ENCODE peak calls at places on chromosomes 3 and 15, in seven cellular contexts. G is bronchial epithelial cell, E is esophagus squamous epithelium, B is GM12878, X is uterus, W is PC-9, T is mucosa of descending colon. O is an unnamed sample. For H3K36me3, the result is how much of the 10 kb centered on the place peaks cover.

GRCh38 chr15:71103102-71103676 is 12.1 kb upstream of the THSD4 start:
- DNase-seq in G (peak), E (no peak), B (peak), X (no peak), W (no peak), T (peak), O (no peak)

GRCh38 chr15:77493324-77493907 is 72.7 kb downstream of the HMG20A start:
- DNase-seq in G (no peak), E (no peak), B (no peak), X (no peak), W (no peak), T (no peak), O (no peak)

GRCh38 chr3:146092230-146092629 is 68.8 kb downstream of the PLOD2 start:
- DNase-seq in G (peak), E (no peak), B (no peak), X (no peak), W (no peak), T (no peak), O (no peak)

GRCh38 chr3:11995061-11995460 is 9.1 kb upstream of the SYN2 start:
- DNase-seq in G (no peak), E (no peak), B (no peak), X (no peak), W (no peak), T (no peak), O (no peak)

GRCh38 chr3:150149651-150150051 is 179.0 kb upstream of the PFN2 start:
- DNase-seq in G (peak), E (no peak), B (no peak), X (no peak), W (peak), T (no peak), O (peak)

GRCh38 chr3:88509582-88509981 is 359.8 kb downstream of the C3orf38 start:
- DNase-seq in G (no peak), E (no peak), B (no peak), X (no peak), W (no peak), T (no peak), O (no peak)

GRCh38 chr15:42891569-42891968 is 29.0 kb downstream of the TTBK2 start:
- DNase-seq in G (peak), E (no peak), B (no peak), X (no peak), W (no peak), T (no peak), O (no peak)

GRCh38 chr3:414063-414462 is 217.5 kb downstream of the CHL1 start:
- DNase-seq in G (peak), E (no peak), B (no peak), X (no peak), W (no peak), T (no peak), O (no peak)

GRCh38 chr3:36679384-36680200 is 84.8 kb downstream of the DCLK3 start:
- DNase-seq in G (peak), E (no peak), B (no peak), X (no peak), W (peak), T (no peak), O (peak)

GRCh38 chr3:18295171-18295920 is 129.8 kb downstream of the SATB1 start:
- DNase-seq in G (peak), E (no peak), B (no peak), X (no peak), W (peak), T (peak), O (peak)

GRCh38 chr3:140053794-140054193 is 118.8 kb downstream of the CLSTN2 start:
- DNase-seq in G (no peak), E (no peak), B (no peak), X (no peak), W (no peak), T (no peak), O (no peak)

GRCh38 chr3:186671051-186671450 is 5.2 kb downstream of the HRG start:
- DNase-seq in G (no peak), E (no peak), B (no peak), X (no peak), W (no peak), T (no peak), O (no peak)

GRCh38 chr3:169673521-169673920 is 10.0 kb upstream of the MECOM start:
- DNase-seq in G (no peak), E (no peak), B (no peak), X (no peak), W (no peak), T (no peak), O (no peak)

GRCh38 chr3:9617736-9618135 is 31.6 kb upstream of the MTMR14 start:
- DNase-seq in G (no peak), E (no peak), B (no peak), X (no peak), W (no peak), T (no peak), O (no peak)

GRCh38 chr3:115832265-115832664 is 209.0 kb downstream of the GAP43 start:
- DNase-seq in G (no peak), E (no peak), B (no peak), X (no peak), W (no peak), T (no peak), O (no peak)

GRCh38 chr3:104412608-104413580 is 953.8 kb upstream of the ALCAM start:
- DNase-seq in G (no peak), E (no peak), B (no peak), X (no peak), W (no peak), T (no peak), O (no peak)

GRCh38 chr3:125120370-125121122 is 64.7 kb upstream of the HEG1 start:
- DNase-seq in G (no peak), E (no peak), B (no peak), X (no peak), W (no peak), T (no peak), O (no peak)

GRCh38 chr3:171548918-171549317 is 88.7 kb upstream of the TNIK start:
- DNase-seq in G (no peak), E (no peak), B (no peak), X (no peak), W (no peak), T (no peak), O (no peak)

GRCh38 chr3:150235799-150236198 is 172.3 kb upstream of the TSC22D2 start:
- DNase-seq in G (peak), E (no peak), B (no peak), X (peak), W (no peak), T (no peak), O (peak)

GRCh38 chr3:106811376-106811775 is 565.9 kb upstream of the CCDC54 start:
- DNase-seq in G (peak), E (no peak), B (no peak), X (no peak), W (no peak), T (no peak), O (no peak)

GRCh38 chr15:66701422-66702034 is 508 bp upstream of the SMAD6 start:
- DNase-seq in G (peak), E (no peak), B (no peak), X (no peak), W (peak), T (peak), O (no peak)

GRCh38 chr3:45647148-45647619 is 42.0 kb upstream of the SACM1L start:
- DNase-seq in G (peak), E (no peak), B (no peak), X (no peak), W (peak), T (no peak), O (peak)

GRCh38 chr3:115113367-115113766 is 33.7 kb downstream of the ZBTB20 start:
- DNase-seq in G (no peak), E (no peak), B (no peak), X (no peak), W (no peak), T (no peak), O (no peak)

GRCh38 chr15:29805708-29806104 is 16.6 kb downstream of the TJP1 start:
- DNase-seq in G (no peak), E (no peak), B (no peak), X (no peak), W (no peak), T (no peak), O (no peak)

GRCh38 chr3:40994611-40995010 is 204.7 kb upstream of the CTNNB1 start:
- DNase-seq in G (peak), E (no peak), B (no peak), X (no peak), W (no peak), T (no peak), O (no peak)

GRCh38 chr3:138670409-138670808 is 61.8 kb downstream of the FAIM start:
- DNase-seq in G (no peak), E (no peak), B (no peak), X (no peak), W (no peak), T (no peak), O (no peak)

GRCh38 chr3:39190281-39191025 is 1.9 kb downstream of the XIRP1 start:
- DNase-seq in G (no peak), E (no peak), B (no peak), X (no peak), W (no peak), T (no peak), O (no peak)

GRCh38 chr3:165549665-165550064 is 287.6 kb downstream of the BCHE start:
- DNase-seq in G (no peak), E (no peak), B (no peak), X (no peak), W (no peak), T (no peak), O (no peak)

GRCh38 chr3:76222115-76222652 is 436.8 kb upstream of the ZNF717 start:
- DNase-seq in G (peak), E (no peak), B (no peak), X (no peak), W (no peak), T (no peak), O (no peak)

GRCh38 chr3:50246517-50246954 is 10.5 kb downstream of the GNAI2 start:
- DNase-seq in G (peak), E (no peak), B (no peak), X (peak), W (peak), T (no peak), O (peak)

GRCh38 chr3:32432711-32433530 is 41.3 kb downstream of the CMTM7 start:
- DNase-seq in G (no peak), E (no peak), B (peak), X (no peak), W (no peak), T (no peak), O (no peak)

GRCh38 chr3:185150561-185150960 is 2.3 kb downstream of the C3orf70 start:
- DNase-seq in G (no peak), E (no peak), B (no peak), X (no peak), W (no peak), T (no peak), O (no peak)

GRCh38 chr3:12766541-12766940 is 7.5 kb upstream of the TMEM40 start:
- DNase-seq in G (no peak), E (no peak), B (no peak), X (no peak), W (no peak), T (no peak), O (no peak)

GRCh38 chr3:4825572-4826236 is 153.5 kb upstream of the BHLHE40 start:
- DNase-seq in G (no peak), E (no peak), B (no peak), X (peak), W (peak), T (peak), O (no peak)

GRCh38 chr15:75653347-75653913 is 5.7 kb downstream of the SNX33 start:
- DNase-seq in G (no peak), E (no peak), B (no peak), X (no peak), W (no peak), T (no peak), O (no peak)

GRCh38 chr3:133992385-133992784 is 37.3 kb downstream of the SLCO2A1 start:
- DNase-seq in G (no peak), E (no peak), B (no peak), X (no peak), W (no peak), T (no peak), O (no peak)

GRCh38 chr3:49173792-49174170 is 2.4 kb downstream of the KLHDC8B start:
- DNase-seq in G (no peak), E (no peak), B (no peak), X (no peak), W (no peak), T (no peak), O (no peak)
- H3K4me3 ChIP-seq in G (no peak), E (no peak), B (no peak), X (peak), W (no peak), T (no peak), O (no peak)

GRCh38 chr15:89621547-89621946 is 33.7 kb downstream of the KIF7 start:
- DNase-seq in G (no peak), E (no peak), B (no peak), X (no peak), W (no peak), T (no peak), O (no peak)
- H3K36me3 ChIP-seq in G (under half), E (under half), B (under half), X (under half), W (under half), T (under half), O (under half)

GRCh38 chr15:72838311-72838731 is 54.8 kb upstream of the ADPGK start:
- DNase-seq in G (no peak), E (no peak), B (no peak), X (no peak), W (no peak), T (no peak), O (no peak)

GRCh38 chr15:72836676-72837325 is 53.2 kb upstream of the ADPGK start:
- DNase-seq in G (no peak), E (no peak), B (no peak), X (no peak), W (no peak), T (no peak), O (no peak)

DNA sequence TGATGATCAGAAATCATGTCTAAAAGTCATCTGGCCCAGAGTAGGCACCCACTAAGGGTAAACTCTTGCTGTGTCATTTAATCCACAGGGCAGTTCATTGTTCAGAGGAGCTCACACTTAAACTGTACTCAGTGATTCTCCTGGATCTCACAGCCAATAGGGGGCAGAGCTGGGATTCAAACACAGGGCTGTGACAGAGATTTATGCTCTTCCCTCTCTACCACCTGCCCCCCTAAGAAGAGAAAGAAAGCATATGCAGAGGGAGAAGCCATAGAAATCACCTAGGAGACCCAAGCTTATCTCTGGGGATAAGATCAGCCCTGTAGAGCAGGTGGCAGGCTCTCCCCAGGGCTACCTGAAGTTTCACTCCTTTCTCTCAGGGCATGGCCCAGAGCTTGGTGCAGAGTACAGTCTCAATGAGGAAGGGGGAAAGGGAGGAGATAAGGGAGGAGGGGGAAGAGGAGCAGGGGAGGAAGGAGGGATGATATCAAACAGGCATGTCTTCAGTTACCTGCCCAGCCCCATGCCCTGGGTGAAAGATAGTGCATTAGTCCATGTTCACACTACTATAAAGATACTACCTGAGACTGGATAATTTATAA is 51.8 kb upstream of the ADPGK start:
- DNase-seq in G (peak), E (no peak), B (no peak), X (no peak), W (no peak), T (no peak), O (no peak)
- TF ChIP-seq CTCF in G (peak), E (no peak), B (peak), X (no peak), W (no peak), T (no peak), O (peak)

DNA sequence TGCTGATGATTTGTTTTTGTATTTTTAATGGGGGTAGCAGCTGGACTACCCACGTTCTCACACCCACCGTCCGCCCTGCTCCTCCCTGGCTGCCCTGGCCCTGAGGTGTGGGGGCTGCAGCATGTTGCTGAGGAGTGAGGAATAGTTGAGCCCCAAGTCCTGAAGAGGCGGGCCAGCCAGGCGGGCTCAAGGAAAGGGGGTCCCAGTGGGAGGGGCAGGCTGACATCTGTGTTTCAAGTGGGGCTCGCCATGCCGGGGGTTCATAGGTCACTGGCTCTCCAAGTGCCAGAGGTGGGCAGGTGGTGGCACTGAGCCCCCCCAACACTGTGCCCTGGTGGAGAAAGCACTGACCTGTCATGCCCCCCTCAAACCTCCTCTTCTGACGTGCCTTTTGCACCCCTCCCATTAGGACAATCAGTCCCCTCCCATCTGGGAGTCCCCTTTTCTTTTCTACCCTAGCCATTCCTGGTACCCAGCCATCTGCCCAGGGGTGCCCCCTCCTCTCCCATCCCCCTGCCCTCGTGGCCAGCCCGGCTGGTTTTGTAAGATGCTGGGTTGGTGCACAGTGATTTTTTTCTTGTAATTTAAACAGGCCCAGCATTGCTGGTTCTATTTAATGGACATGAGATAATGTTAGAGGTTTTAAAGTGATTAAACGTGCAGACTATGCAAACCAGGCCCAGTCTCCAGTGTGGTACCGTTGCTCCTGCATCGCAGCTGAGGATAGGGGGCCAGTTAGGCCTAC is 1.4 kb upstream of the FES start:
- DNase-seq in G (no peak), E (no peak), B (no peak), X (no peak), W (no peak), T (no peak), O (no peak)
- H3K4me3 ChIP-seq in G (no peak), E (no peak), B (no peak), X (no peak), W (no peak), T (no peak), O (no peak)

GRCh38 chr3:97952872-97953271 is 19.4 kb downstream of the RIOX2 start:
- DNase-seq in G (peak), E (no peak), B (no peak), X (no peak), W (peak), T (no peak), O (no peak)

GRCh38 chr3:97954193-97954827 is 17.9 kb downstream of the RIOX2 start:
- DNase-seq in G (no peak), E (no peak), B (no peak), X (no peak), W (no peak), T (no peak), O (no peak)

GRCh38 chr3:97950360-97950759 is 21.9 kb downstream of the RIOX2 start:
- DNase-seq in G (no peak), E (no peak), B (no peak), X (no peak), W (no peak), T (no peak), O (no peak)

GRCh38 chr3:97949743-97950142 is 22.5 kb downstream of the RIOX2 start:
- DNase-seq in G (no peak), E (no peak), B (no peak), X (no peak), W (no peak), T (no peak), O (no peak)

GRCh38 chr3:97952280-97952679 is 20.0 kb downstream of the RIOX2 start:
- DNase-seq in G (peak), E (no peak), B (no peak), X (peak), W (peak), T (no peak), O (no peak)
- H3K36me3 ChIP-seq in G (under half), E (under half), B (under half), X (under half), W (half or more), T (under half), O (under half)

DNA sequence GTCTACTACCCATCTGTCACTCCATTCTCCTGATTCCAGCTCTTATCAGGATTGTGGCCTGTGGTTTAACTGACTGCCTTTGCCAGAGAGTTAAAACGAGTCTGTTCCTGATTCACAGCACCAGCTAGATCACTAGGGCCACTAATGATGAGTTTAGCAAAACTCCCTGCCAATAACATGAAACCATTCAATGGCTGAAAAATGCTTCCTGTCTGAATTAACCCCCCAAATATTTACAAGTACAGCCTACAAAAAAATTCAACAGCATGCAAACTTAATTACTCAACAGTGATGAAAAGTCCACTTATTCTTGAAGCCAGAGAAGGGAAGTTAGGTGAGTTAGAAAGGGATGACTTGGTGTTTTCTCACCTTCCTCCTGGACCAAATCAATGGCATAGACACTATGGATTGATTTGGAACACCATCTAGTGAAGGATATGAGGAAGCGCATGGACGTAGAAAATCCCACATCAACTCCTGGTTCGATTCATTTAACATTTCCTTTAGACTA is 141.4 kb downstream of the TGFBR2 start:
- DNase-seq in G (peak), E (no peak), B (no peak), X (no peak), W (peak), T (no peak), O (no peak)
- TF ChIP-seq CTCF in G (peak), E (peak), B (no peak), X (peak), W (peak), T (no peak), O (peak)

DNA sequence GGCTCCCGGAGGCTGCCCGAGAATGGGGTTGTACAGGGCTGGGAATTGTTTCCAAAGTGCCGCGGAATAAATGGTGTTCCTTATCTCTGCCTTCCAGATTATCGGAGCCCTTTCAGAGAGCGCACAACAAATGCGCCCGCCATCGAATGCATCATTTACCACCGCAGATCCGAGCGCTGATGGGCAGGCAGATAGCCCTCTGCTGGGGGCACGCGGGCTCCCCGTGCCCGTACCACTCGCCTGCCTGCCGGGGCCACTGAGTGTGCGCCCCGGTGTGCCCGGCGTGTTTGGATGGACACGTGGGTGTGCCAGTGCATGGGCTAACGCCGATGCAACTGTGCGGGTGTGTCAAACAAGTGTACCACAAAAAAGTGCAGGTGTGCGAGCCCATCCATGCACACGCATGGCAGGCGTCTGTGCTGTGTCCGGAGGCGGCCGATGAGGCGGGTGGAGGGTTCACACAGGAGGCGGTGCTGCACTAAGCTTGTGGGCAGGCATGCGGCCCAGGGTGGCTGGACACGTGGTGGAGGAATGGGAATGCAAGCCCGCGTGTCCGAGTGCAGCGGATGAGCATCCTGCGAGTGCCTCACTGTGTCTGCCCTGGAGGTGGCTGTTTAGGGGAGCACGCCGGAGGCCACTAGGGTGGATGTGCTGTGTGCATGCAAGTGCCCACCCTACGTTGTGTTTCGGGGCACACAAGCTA is 3.8 kb upstream of the GATA2 start:
- DNase-seq in G (no peak), E (no peak), B (no peak), X (peak), W (no peak), T (no peak), O (no peak)
- H3K4me3 ChIP-seq in G (peak), E (no peak), B (no peak), X (peak), W (no peak), T (no peak), O (no peak)

O was measured in BJ.